ENCODE peak calls at places on chromosomes 1 and 21, in eight cellular contexts. Q is AML-193, B is epithelial cell of esophagus, S is iris pigment epithelial cell, D is upper lobe of right lung, L is NCI-H1048, E is GF-D8, H is DMS153. V is an unnamed sample.

GRCh38 chr1:233905416-233906051 is 1.1 kb downstream of the SLC35F3 start:
- DNase-seq in S (no peak), E (no peak), H (no peak), Q (no peak), D (no peak), B (no peak), L (no peak), V (no peak)

GRCh38 chr1:220696863-220697231 is 6.7 kb downstream of the C1orf115 start:
- DNase-seq in H (no peak), E (no peak), S (peak), Q (no peak), L (no peak), D (no peak), B (peak), V (no peak)

GRCh38 chr1:198927129-198927528 is 288.3 kb downstream of the PTPRC start:
- DNase-seq in H (no peak), L (peak), E (no peak), S (no peak), D (no peak), B (no peak), Q (no peak), V (no peak)

GRCh38 chr1:89896105-89896942 is 75.5 kb downstream of the LRRC8D start:
- DNase-seq in S (peak), Q (no peak), H (no peak), B (no peak), L (no peak), E (no peak), D (no peak), V (no peak)

GRCh38 chr1:11731719-11732283 is 4.1 kb upstream of the AGTRAP start:
- DNase-seq in H (no peak), S (peak), B (peak), E (no peak), L (no peak), Q (no peak), D (peak), V (no peak)

GRCh38 chr1:245874942-245875580 is 632.0 kb downstream of the SMYD3 start:
- DNase-seq in E (no peak), D (peak), H (peak), L (no peak), B (peak), S (peak), Q (no peak), V (peak)

GRCh38 chr21:33844104-33844889 is 71.3 kb downstream of the ATP5PO start:
- DNase-seq in S (no peak), L (no peak), H (no peak), E (no peak), B (peak), Q (no peak), D (no peak), V (no peak)

GRCh38 chr1:62621907-62622306 is 24.6 kb downstream of the ANGPTL3 start:
- DNase-seq in B (peak), H (peak), Q (peak), S (peak), L (no peak), D (peak), E (peak), V (no peak)

GRCh38 chr1:202164271-202165037 is 4.1 kb upstream of the PTPN7 start:
- DNase-seq in B (no peak), Q (no peak), H (no peak), D (peak), E (peak), L (no peak), S (no peak), V (no peak)

GRCh38 chr1:63148825-63149645 is 173.3 kb upstream of the FOXD3 start:
- DNase-seq in B (peak), E (no peak), L (peak), Q (peak), D (no peak), H (peak), S (peak), V (no peak)

V was measured in NCI-H2107.